ENCODE peak calls at places on chromosome 1, in four cellular contexts. E is tibial nerve, I is HepG2, A is esophagus muscularis mucosa. T is an unnamed sample.
A peak's percentile ranks its signal among the peaks of the same experiment; 100 is the strongest.

GRCh38 chr1:24914226-24915069 is 15.6 kb downstream of the RUNX3 start:
- DNase-seq in A (no peak), I (peak; percentile 53), E (no peak), T (no peak)

GRCh38 chr1:186605762-186606350 is 74.4 kb downstream of the PTGS2 start:
- DNase-seq in E (no peak), A (no peak), I (peak; percentile 23), T (peak; percentile 69)

GRCh38 chr1:157646144-157646543 is 48.3 kb upstream of the FCRL4 start:
- DNase-seq in A (no peak), I (no peak), E (no peak), T (no peak)

GRCh38 chr1:157359309-157360020 is 192.8 kb downstream of the FCRL5 start:
- DNase-seq in E (no peak), A (no peak), I (no peak), T (no peak)

GRCh38 chr1:204520834-204521709 is 4.9 kb downstream of the MDM4 start:
- DNase-seq in E (no peak), I (no peak), A (no peak), T (no peak)

GRCh38 chr1:53145942-53146708 is 3.7 kb upstream of the SLC1A7 start:
- DNase-seq in A (peak; percentile 92), I (peak; percentile 85), E (no peak), T (peak; percentile 86)

GRCh38 chr1:152459596-152460528 is 45.8 kb upstream of the CRNN start:
- DNase-seq in I (peak; percentile 51), E (peak; percentile 47), A (peak; percentile 77), T (peak; percentile 77)

GRCh38 chr1:94592566-94592920 is 51.0 kb upstream of the F3 start:
- DNase-seq in E (no peak), A (no peak), I (no peak), T (no peak)

GRCh38 chr1:225652726-225653462 is at the start of gene ENAH:
- DNase-seq in E (peak; percentile 65), A (no peak), I (peak; percentile 49), T (peak; percentile 93)

GRCh38 chr1:235999259-235999925 is 65.5 kb downstream of the NID1 start:
- DNase-seq in I (no peak), A (no peak), E (no peak), T (no peak)

GRCh38 chr1:43705982-43706597 is 1.2 kb upstream of the ST3GAL3 start:
- DNase-seq in E (no peak), A (no peak), I (no peak), T (no peak)

GRCh38 chr1:62013264-62013663 is 181.4 kb upstream of the L1TD1 start:
- DNase-seq in I (no peak), A (no peak), E (no peak), T (no peak)

GRCh38 chr1:81695741-81696140 is 105.0 kb upstream of the ADGRL2 start:
- DNase-seq in A (no peak), I (no peak), E (no peak), T (no peak)

GRCh38 chr1:157758018-157758417 is 18.9 kb downstream of the FCRL2 start:
- DNase-seq in I (no peak), A (no peak), E (no peak), T (no peak)

GRCh38 chr1:177948336-177948972 is 21.4 kb downstream of the SEC16B start:
- DNase-seq in E (peak; percentile 39), I (peak; percentile 48), A (no peak), T (peak; percentile 75)

GRCh38 chr1:204287466-204287881 is 72.3 kb downstream of the PLEKHA6 start:
- DNase-seq in A (no peak), I (no peak), E (no peak), T (no peak)

GRCh38 chr1:24555591-24556413 is at the start of gene NCMAP:
- DNase-seq in A (no peak), I (peak; percentile 26), E (no peak), T (no peak)

GRCh38 chr1:44783697-44784093 is 4.3 kb downstream of the BEST4 start:
- DNase-seq in E (no peak), I (no peak), A (no peak), T (no peak)

GRCh38 chr1:234533034-234533571 is 54.1 kb upstream of the TARBP1 start:
- DNase-seq in E (peak; percentile 51), I (no peak), A (no peak), T (peak; percentile 94)

GRCh38 chr1:50923564-50923963 is 36.5 kb downstream of the FAF1 start:
- DNase-seq in E (no peak), I (no peak), A (no peak), T (no peak)
- H3K9me3 ChIP-seq in E (no peaks in the 10 kb centered on the region), I (no peaks in the 10 kb centered on the region), A (no peaks in the 10 kb centered on the region), T (no peaks in the 10 kb centered on the region)

DNA sequence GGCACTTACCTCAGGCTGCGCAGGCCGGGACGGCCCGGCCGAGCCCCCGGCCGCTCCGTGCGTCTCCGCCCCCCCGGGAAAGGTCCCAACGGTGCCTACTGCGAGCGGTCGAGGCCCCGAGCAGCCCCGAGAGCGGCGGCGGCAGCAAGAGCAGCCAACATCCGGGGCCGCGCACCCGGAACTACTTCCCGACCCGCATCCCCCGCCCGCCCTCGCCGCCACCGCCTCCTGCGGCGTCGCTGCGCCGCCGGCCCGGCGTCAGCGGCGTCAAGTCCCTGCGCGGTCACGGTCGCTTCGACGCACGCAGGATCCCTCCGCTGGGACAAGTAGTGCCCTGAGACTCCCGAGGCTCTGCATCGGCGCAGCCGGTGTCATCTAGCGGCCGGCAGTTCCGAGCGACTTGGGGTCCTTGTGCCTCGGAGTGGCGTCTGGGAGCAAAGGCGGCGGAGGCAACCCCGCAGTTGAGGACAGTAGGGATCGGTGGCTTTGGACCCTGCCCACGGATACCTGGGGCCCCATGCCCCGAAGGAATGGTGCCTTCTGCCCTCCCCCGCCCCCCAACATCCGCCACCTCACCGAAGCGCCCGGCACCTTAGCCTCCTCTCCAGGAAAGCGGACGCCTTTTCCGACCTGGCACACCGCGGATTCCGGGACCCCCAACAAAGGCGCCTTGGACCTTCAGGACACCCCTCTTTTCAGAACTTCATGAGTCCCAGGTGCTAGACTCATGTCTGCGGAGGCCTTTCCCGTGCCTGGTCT is at the start of gene FOXJ3:
- DNase-seq in A (peak; percentile 94), E (peak; percentile 79), I (peak; percentile 84), T (peak; percentile 95)
- TF ChIP-seq EP300 in A (no peak), E (peak; percentile 92), I (peak; percentile 56), T (no peak)

DNA sequence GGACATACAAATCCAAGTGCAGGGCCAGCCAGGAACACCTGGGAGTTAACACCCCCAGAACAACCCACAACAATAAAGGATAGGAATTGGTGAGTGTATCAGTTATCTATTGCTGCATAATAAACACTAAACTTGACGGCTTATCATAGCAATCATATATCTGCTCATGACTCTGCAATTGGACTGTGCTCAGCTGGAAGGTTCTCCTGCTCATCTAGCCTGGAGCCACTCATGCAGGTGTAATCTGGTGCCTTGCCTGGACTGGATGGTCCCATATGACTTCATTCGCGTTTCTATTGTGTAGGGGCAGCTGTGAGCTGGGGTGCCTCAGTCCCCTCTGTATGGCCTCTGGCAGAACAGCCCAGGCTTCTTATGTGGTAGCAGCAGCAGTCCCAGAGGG is 76.3 kb upstream of the KLHDC7A start:
- DNase-seq in E (no peak), I (no peak), A (no peak), T (no peak)
- H3K9me3 ChIP-seq in E (no peaks in the 10 kb centered on the region), I (no peaks in the 10 kb centered on the region), A (no peaks in the 10 kb centered on the region), T (no peaks in the 10 kb centered on the region)

DNA sequence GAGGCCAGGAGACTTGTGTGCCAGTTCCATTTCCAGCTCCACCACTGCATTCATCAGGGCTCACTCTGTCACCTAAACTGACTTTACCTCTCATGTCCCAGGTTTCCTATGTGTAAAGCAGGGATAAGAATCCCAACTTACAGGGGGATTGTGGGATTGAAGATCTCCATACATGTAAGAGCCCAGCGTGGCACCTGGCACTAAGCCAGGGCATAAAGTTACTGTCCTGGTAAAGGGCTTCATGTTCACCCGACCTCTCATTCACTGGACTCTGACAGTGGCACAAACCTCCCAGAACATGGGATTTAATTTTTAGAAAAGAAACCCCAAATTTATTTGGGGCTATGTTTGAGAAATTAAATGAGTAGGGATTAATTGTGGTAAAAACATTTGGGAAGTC is 8.9 kb upstream of the IGFN1 start:
- DNase-seq in A (no peak), I (no peak), E (no peak), T (no peak)
- TF ChIP-seq EP300 in A (no peak), I (no peak), E (no peak), T (no peak)

DNA sequence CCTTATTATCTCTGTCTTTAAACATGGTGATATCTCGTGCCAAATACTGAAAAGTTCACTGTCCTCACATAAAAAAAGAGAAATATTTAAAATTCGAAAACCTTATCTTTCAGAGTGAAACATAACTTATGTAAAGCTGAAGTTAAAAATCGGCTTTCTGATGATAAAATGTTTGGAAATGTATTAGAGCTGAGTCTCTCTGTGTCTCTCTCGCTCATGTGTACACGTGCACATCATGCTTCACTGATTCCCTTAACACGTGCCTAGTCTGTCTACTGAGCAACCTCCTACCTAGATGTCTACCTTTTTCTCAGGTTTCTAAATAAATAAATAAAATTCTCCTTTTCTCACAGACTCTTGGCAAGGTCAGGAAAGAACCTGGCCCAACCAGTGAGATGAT is 17.1 kb downstream of the HHIPL2 start:
- DNase-seq in A (no peak), E (no peak), I (no peak), T (no peak)
- H3K9me3 ChIP-seq in A (no peaks in the 10 kb centered on the region), E (no peaks in the 10 kb centered on the region), I (no peaks in the 10 kb centered on the region), T (no peaks in the 10 kb centered on the region)

GRCh38 chr1:183205196-183205781 is 19.2 kb downstream of the LAMC2 start:
- DNase-seq in I (no peak), A (no peak), E (no peak), T (peak; percentile 78)
- TF ChIP-seq EP300 in I (no peak), A (peak; percentile 53), E (peak; percentile 80), T (peak; percentile 69)

T was measured in sigmoid colon.